ENCODE peak calls at places on chromosomes 2 and 18, in seven cellular contexts. H, B, C, D, F, G and V are unnamed samples.

GRCh38 chr2:138632066-138632465 is 130.5 kb downstream of the SPOPL start:
- DNase-seq in H (peak; percentile 8), B (peak; percentile 17), C (no peak), D (no peak), F (no peak), G (no peak), V (no peak)

GRCh38 chr18:61079714-61080113 is 253.5 kb upstream of the CDH20 start:
- DNase-seq in H (no peak), B (no peak), C (no peak), D (no peak), F (no peak), G (no peak), V (no peak)

GRCh38 chr2:28344756-28345291 is 47.8 kb upstream of the FOSL2 start:
- DNase-seq in H (no peak), B (no peak), C (no peak), D (peak; percentile 43), F (no peak), G (no peak), V (no peak)

GRCh38 chr2:167706800-167707199 is 540.6 kb downstream of the STK39 start:
- DNase-seq in H (no peak), B (no peak), C (no peak), D (no peak), F (no peak), G (no peak), V (no peak)

GRCh38 chr2:231133365-231134114 is 8.7 kb upstream of the HTR2B start:
- DNase-seq in H (peak; percentile 22), B (peak; percentile 59), C (no peak), D (no peak), F (no peak), G (no peak), V (no peak)

GRCh38 chr18:75500510-75500909 is 73.0 kb upstream of the SMIM21 start:
- DNase-seq in H (peak; percentile 49), B (no peak), C (no peak), D (no peak), F (no peak), G (no peak), V (no peak)

GRCh38 chr18:79560042-79560860 is 119.4 kb upstream of the CTDP1 start:
- DNase-seq in H (no peak), B (no peak), C (no peak), D (peak; percentile 34), F (no peak), G (no peak), V (no peak)

GRCh38 chr2:218286570-218287459 is 5.5 kb downstream of the TMBIM1 start:
- DNase-seq in H (peak; percentile 95), B (peak; percentile 98), C (peak; percentile 60), D (peak; percentile 91), F (peak; percentile 71), G (peak; percentile 78), V (peak; percentile 63)

GRCh38 chr2:127105656-127106456 is 1.1 kb downstream of the BIN1 start:
- DNase-seq in H (peak; percentile 8), B (peak; percentile 69), C (no peak), D (peak; percentile 59), F (no peak), G (peak; percentile 51), V (no peak)

GRCh38 chr2:127609818-127610217 is 36.1 kb upstream of the GPR17 start:
- DNase-seq in H (no peak), B (no peak), C (no peak), D (no peak), F (no peak), G (no peak), V (no peak)

GRCh38 chr18:3103576-3103975 is 90.6 kb upstream of the LPIN2 start:
- DNase-seq in H (no peak), B (peak; percentile 23), C (no peak), D (no peak), F (no peak), G (no peak), V (no peak)

GRCh38 chr2:126777620-126777978 is 121.1 kb upstream of the TEX51 start:
- DNase-seq in H (no peak), B (no peak), C (no peak), D (no peak), F (no peak), G (no peak), V (no peak)

DNA sequence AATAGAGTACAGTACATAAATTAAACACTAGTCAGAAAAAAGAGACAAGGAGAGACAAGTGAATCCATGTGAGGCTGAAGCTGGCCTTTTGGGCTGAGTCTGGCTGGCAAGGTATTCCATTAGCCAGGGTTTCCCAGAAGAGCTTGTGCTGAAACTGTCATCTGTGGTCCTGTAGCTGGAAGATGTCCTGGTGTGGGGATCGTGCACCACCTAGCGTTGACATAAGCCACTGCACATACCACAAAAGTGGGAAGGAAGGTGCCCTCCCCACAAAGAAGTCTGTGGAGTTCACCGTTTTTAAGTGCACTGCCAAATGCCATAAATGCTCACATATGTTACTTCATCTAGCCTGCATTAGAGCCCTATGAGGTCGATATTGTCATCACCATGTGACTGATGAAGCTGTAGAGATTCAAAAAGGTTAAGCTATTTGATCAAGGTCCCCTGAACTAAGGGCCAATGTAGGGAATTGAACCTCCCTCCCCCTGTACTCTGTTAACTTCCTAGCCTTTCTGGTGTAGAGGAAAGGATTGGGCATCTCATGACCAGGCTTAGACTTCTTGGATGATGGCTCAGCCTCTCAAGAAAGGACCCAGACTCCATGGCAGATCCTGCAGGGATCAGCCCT is 31.9 kb upstream of the GALNT14 start:
- DNase-seq in H (peak; percentile 64), B (peak; percentile 72), C (no peak), D (peak; percentile 50), F (peak; percentile 77), G (peak; percentile 64), V (peak; percentile 42)
- TF ChIP-seq CTCF in H (peak; percentile 94), B (peak; percentile 91), C (peak; percentile 84), D (peak; percentile 90), F (peak; percentile 88), G (peak; percentile 83), V (peak; percentile 30)

DNA sequence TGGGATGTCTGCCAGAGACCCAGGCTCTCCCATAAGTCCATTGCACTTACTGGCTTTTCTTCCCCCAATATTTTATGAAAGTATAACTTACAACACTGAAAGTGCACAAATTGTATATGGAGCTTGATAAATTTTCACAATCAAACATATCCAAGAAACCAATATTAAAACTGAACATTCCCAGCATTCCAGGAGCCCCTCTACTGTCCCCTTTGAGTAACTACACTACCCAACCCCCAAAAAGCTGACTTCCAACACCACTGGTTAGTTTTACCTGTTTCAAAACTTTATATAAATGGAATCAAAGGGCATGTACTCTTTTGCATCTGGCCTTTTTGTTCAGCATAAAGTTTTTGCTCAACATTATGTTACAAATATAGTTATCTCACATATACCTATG is 35.2 kb upstream of the PKDCC start:
- DNase-seq in H (no peak), B (no peak), C (no peak), D (no peak), F (no peak), G (no peak), V (no peak)
- TF ChIP-seq CTCF in H (no peak), B (no peak), C (no peak), D (no peak), F (no peak), G (no peak), V (no peak)

DNA sequence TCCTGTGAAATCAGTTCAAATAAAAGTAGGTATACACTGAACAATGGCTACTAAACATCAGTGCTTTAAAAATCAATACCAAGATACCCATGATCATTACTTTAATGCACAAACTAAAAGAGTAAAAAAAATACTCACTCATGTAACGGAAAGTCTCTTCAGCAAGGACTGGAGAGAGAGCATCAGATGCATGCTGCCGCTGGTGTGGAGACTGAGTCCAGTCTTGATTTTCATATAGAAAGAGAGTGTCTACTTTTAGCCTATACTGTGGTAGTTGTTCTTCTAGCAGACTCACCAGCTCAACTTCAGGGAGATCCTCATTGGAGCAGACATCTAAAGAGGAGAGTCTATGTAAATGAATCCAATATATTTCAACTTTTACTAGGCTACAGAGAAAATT is 44.0 kb downstream of the TRAK2 start:
- DNase-seq in H (no peak), B (no peak), C (no peak), D (no peak), F (no peak), G (no peak), V (no peak)
- TF ChIP-seq CTCF in H (no peak), B (no peak), C (no peak), D (no peak), F (no peak), G (no peak), V (no peak)

GRCh38 chr2:20472569-20472968 is 25.7 kb downstream of the RHOB start:
- DNase-seq in H (no peak), B (no peak), C (no peak), D (no peak), F (no peak), G (no peak), V (no peak)
- TF ChIP-seq CTCF in H (no peak), B (no peak), C (no peak), D (no peak), F (no peak), G (no peak), V (no peak)

GRCh38 chr2:64985457-64985856 is 3.7 kb upstream of the SLC1A4 start:
- DNase-seq in H (no peak), B (no peak), C (no peak), D (no peak), F (no peak), G (no peak), V (no peak)
- TF ChIP-seq CTCF in H (no peak), B (no peak), C (no peak), D (no peak), F (no peak), G (no peak), V (no peak)

GRCh38 chr2:86522711-86523110 is 40.5 kb downstream of the CHMP3 start:
- DNase-seq in H (no peak), B (no peak), C (no peak), D (no peak), F (no peak), G (no peak), V (no peak)

GRCh38 chr2:86519349-86519748 is 43.9 kb downstream of the CHMP3 start:
- DNase-seq in H (no peak), B (no peak), C (no peak), D (no peak), F (no peak), G (no peak), V (no peak)

GRCh38 chr2:86521922-86522321 is 41.3 kb downstream of the CHMP3 start:
- DNase-seq in H (no peak), B (no peak), C (no peak), D (no peak), F (no peak), G (no peak), V (no peak)

GRCh38 chr2:86520153-86520552 is 43.1 kb downstream of the CHMP3 start:
- DNase-seq in H (no peak), B (no peak), C (no peak), D (no peak), F (no peak), G (no peak), V (no peak)

GRCh38 chr2:86518498-86518897 is 44.7 kb downstream of the CHMP3 start:
- DNase-seq in H (peak; percentile 32), B (peak; percentile 42), C (no peak), D (no peak), F (no peak), G (peak; percentile 28), V (no peak)
- TF ChIP-seq CTCF in H (peak; percentile 69), B (peak; percentile 49), C (peak; percentile 29), D (peak; percentile 36), F (peak; percentile 21), G (peak; percentile 14), V (no peak)

GRCh38 chr18:29892960-29893558 is 1149.5 kb downstream of the DSC3 start:
- DNase-seq in H (no peak), B (peak; percentile 17), C (no peak), D (no peak), F (peak; percentile 8), G (no peak), V (no peak)
- TF ChIP-seq CTCF in H (peak; percentile 87), B (peak; percentile 55), C (no peak), D (peak; percentile 30), F (no peak), G (peak; percentile 52), V (no peak)